ENCODE peak calls at places on chromosomes 3 and 15, in nine cellular contexts. K is fibroblast of the aortic adventitia, H is BJ, Y is hepatocyte, D is heart left ventricle, J is cardiac muscle cell, R is RWPE1, A is neural crest cell, M is choroid plexus epithelial cell. V is an unnamed sample.

GRCh38 chr15:77665530-77666295 is 33.0 kb upstream of the LINGO1 start:
- DNase-seq in M (no peak), R (no peak), K (no peak), J (no peak), H (no peak), A (no peak), Y (no peak), D (no peak), V (no peak)

GRCh38 chr3:152968388-152969024 is 133.6 kb downstream of the P2RY1 start:
- DNase-seq in Y (no peak), J (peak), M (peak), D (no peak), A (no peak), R (peak), H (no peak), K (peak), V (no peak)

GRCh38 chr3:46427929-46428833 is 21.1 kb downstream of the CCRL2 start:
- DNase-seq in J (no peak), R (no peak), K (peak), M (no peak), D (no peak), Y (peak), H (no peak), A (no peak), V (no peak)

GRCh38 chr3:177916461-177916860 is 619.8 kb upstream of the KCNMB2 start:
- DNase-seq in R (no peak), H (no peak), K (no peak), M (no peak), Y (no peak), D (no peak), A (no peak), J (no peak), V (no peak)

GRCh38 chr3:78368576-78369345 is 1328.9 kb downstream of the ROBO2 start:
- DNase-seq in K (no peak), R (no peak), A (no peak), H (no peak), M (no peak), D (no peak), Y (no peak), J (peak), V (no peak)

GRCh38 chr3:12708584-12709192 is 44.8 kb upstream of the RAF1 start:
- DNase-seq in K (peak), J (peak), Y (peak), A (no peak), R (peak), D (no peak), H (peak), M (peak), V (peak)

GRCh38 chr3:111827871-111828270 is 31.2 kb upstream of the PHLDB2 start:
- DNase-seq in H (no peak), J (no peak), K (no peak), M (no peak), Y (no peak), D (no peak), A (no peak), R (no peak), V (no peak)

GRCh38 chr15:100770781-100771584 is 108.6 kb upstream of the ALDH1A3 start:
- DNase-seq in H (no peak), A (no peak), D (no peak), R (no peak), Y (no peak), J (no peak), K (no peak), M (no peak), V (no peak)

GRCh38 chr15:95559875-95560394 is 770.6 kb upstream of the NR2F2 start:
- DNase-seq in A (no peak), J (peak), K (peak), M (peak), R (peak), Y (peak), H (peak), D (no peak), V (peak)

GRCh38 chr3:49723301-49723630 is 485 bp downstream of the GMPPB start:
- DNase-seq in J (peak), H (no peak), K (peak), R (no peak), Y (peak), M (peak), A (no peak), D (no peak), V (peak)

GRCh38 chr3:56795807-56796185 is 6.0 kb downstream of the ARHGEF3 start:
- DNase-seq in J (no peak), D (no peak), K (no peak), R (no peak), M (no peak), A (no peak), H (no peak), Y (no peak), V (no peak)

GRCh38 chr3:23601020-23601822 is 204.5 kb upstream of the UBE2E1 start:
- DNase-seq in M (peak), K (peak), Y (no peak), R (no peak), J (no peak), H (no peak), D (no peak), A (no peak), V (no peak)

GRCh38 chr15:67080118-67080899 is 14.9 kb downstream of the SMAD3 start:
- DNase-seq in D (peak), M (peak), J (peak), Y (no peak), R (no peak), A (no peak), K (peak), H (peak), V (peak)

GRCh38 chr3:120850326-120851295 is 57.4 kb upstream of the STXBP5L start:
- DNase-seq in D (no peak), M (no peak), Y (no peak), A (no peak), J (no peak), K (peak), H (no peak), R (no peak), V (peak)

GRCh38 chr15:73318463-73319351 is 50.1 kb downstream of the HCN4 start:
- DNase-seq in D (no peak), R (no peak), A (peak), K (no peak), J (peak), Y (no peak), M (peak), H (no peak), V (no peak)

GRCh38 chr3:59451800-59452741 is 402.2 kb upstream of the CFAP20DC start:
- DNase-seq in R (no peak), Y (no peak), J (no peak), M (no peak), K (no peak), D (no peak), H (no peak), A (no peak), V (no peak)

GRCh38 chr3:134212898-134213665 is 37.6 kb downstream of the RYK start:
- DNase-seq in D (peak), J (peak), K (peak), R (peak), Y (peak), H (no peak), A (peak), M (peak), V (peak)

GRCh38 chr3:101154386-101154785 is 161.2 kb upstream of the ABI3BP start:
- DNase-seq in Y (no peak), K (no peak), J (no peak), A (no peak), D (no peak), R (no peak), M (peak), H (no peak), V (no peak)

GRCh38 chr3:27659279-27660021 is 62.7 kb downstream of the EOMES start:
- DNase-seq in A (peak), K (peak), D (peak), H (no peak), Y (peak), M (peak), J (peak), R (peak), V (peak)

GRCh38 chr3:157920804-157921203 is 185.4 kb downstream of the SHOX2 start:
- DNase-seq in D (no peak), Y (no peak), R (no peak), H (no peak), J (no peak), K (no peak), M (no peak), A (no peak), V (no peak)

GRCh38 chr3:57161915-57162314 is 3.2 kb downstream of the IL17RD start:
- DNase-seq in A (no peak), M (no peak), H (no peak), K (no peak), D (no peak), J (no peak), Y (no peak), R (no peak), V (no peak)

GRCh38 chr15:50210462-50211264 is 28.7 kb downstream of the SLC27A2 start:
- DNase-seq in Y (peak), J (no peak), R (no peak), M (no peak), K (no peak), H (no peak), A (no peak), D (no peak), V (no peak)
- TF ChIP-seq CTCF in Y (no peak), J (no peak), R (no peak), M (no peak), K (no peak), H (no peak), A (no peak), D (no peak), V (no peak)

GRCh38 chr3:65548848-65549625 is 489.7 kb downstream of the MAGI1 start:
- DNase-seq in R (no peak), K (no peak), J (no peak), A (peak), D (peak), M (no peak), Y (peak), H (no peak), V (no peak)

GRCh38 chr3:65549626-65549959 is 489.1 kb downstream of the MAGI1 start:
- DNase-seq in J (no peak), D (no peak), Y (no peak), R (no peak), H (no peak), A (no peak), K (no peak), M (no peak), V (no peak)

GRCh38 chr3:65545429-65545828 is 493.3 kb downstream of the MAGI1 start:
- DNase-seq in H (no peak), Y (no peak), R (no peak), J (peak), A (no peak), D (no peak), K (peak), M (peak), V (peak)

GRCh38 chr3:65551945-65552344 is 486.8 kb downstream of the MAGI1 start:
- DNase-seq in H (no peak), Y (no peak), J (no peak), M (no peak), D (no peak), R (no peak), A (no peak), K (no peak), V (no peak)

DNA sequence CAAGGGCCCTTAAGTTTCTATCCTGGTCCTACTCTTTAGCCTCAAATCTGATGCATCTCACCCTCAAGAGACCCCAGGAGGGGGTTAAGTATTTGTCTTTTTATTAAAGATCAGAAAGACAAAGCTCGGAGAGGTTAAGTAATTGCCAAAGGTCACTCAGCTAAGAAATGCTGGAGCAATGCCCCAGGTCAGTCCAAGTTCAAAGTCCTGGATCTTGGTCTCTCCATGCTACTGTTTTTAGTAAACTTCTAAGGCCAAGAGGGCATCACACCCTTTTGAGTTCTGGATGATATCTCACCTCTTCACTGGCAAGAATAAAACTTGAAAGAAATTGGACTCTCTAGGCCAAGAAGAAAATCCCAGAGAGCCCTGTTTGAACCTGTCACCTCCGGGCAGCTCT is 488.6 kb downstream of the MAGI1 start:
- DNase-seq in K (no peak), R (no peak), Y (no peak), J (no peak), M (no peak), A (no peak), D (no peak), H (no peak), V (no peak)
- TF ChIP-seq CTCF in K (no peak), R (no peak), Y (no peak), J (no peak), M (no peak), A (no peak), D (no peak), H (no peak), V (no peak)

DNA sequence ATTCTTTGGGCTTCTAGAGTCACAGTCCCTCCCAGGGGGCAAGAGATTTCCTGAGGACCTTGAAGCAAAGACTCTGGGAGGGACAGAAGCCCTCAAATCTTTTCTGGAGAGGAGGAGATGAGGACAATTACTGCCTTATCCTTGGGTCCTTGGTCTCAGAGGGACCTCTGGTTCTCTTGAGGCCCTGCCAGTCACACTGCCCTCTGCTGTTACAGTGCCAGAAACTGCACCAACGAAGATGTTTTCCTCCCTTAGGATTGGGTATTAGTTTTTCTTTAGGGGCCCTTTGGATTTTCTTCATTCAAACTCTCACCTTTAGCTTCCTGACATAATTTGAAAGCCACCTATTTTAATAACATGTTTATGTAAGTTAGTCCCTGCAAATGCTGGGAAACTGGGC is 58.2 kb upstream of the SCN5A start:
- DNase-seq in Y (peak), M (peak), R (peak), H (no peak), K (no peak), D (no peak), A (no peak), J (no peak), V (no peak)
- TF ChIP-seq CTCF in Y (peak), M (peak), R (no peak), H (peak), K (peak), D (no peak), A (peak), J (peak), V (peak)

GRCh38 chr3:193452338-193452737 is 73.8 kb upstream of the ATP13A5 start:
- DNase-seq in Y (no peak), K (no peak), A (no peak), R (peak), D (no peak), J (no peak), M (peak), H (no peak), V (no peak)
- TF ChIP-seq CTCF in Y (peak), K (peak), A (peak), R (no peak), D (peak), J (no peak), M (peak), H (peak), V (peak)

DNA sequence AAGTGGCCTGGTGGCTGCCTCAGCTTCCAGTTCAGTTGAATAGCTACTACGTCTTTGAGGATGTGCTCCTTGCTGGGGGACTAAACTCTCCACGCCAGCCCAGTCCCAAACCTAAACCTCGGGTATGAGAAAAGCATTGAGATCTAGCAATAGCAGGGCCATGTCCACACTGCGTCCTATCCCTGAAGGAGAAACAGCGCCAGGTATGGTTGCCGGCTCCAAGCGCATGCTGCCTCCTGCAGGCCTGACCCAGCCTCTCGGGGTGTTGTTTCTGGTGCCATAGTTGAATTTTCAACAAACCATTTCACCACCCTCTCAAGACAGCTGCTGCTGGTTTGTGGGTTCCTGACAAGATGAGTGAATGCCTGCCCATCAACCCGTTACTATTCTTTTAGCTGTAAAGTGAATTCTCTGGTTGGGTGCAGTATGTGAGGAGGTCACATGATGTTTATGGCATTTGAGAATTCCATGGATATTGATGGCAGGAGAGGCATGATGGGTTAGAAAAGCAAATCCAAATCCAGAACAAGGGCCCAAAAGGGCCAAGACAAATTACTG is 13.0 kb upstream of the SLC28A1 start:
- DNase-seq in D (no peak), Y (no peak), M (no peak), K (no peak), R (no peak), J (no peak), A (no peak), H (no peak), V (no peak)
- TF ChIP-seq CTCF in D (no peak), Y (no peak), M (peak), K (no peak), R (no peak), J (no peak), A (no peak), H (no peak), V (no peak)

GRCh38 chr15:48469271-48469670 is 138.0 kb downstream of the DUT start:
- DNase-seq in R (no peak), A (no peak), M (peak), K (peak), D (no peak), H (no peak), Y (no peak), J (peak), V (no peak)

GRCh38 chr15:48467801-48468200 is 136.6 kb downstream of the DUT start:
- DNase-seq in A (no peak), M (peak), Y (no peak), J (no peak), H (no peak), R (no peak), D (no peak), K (no peak), V (no peak)

GRCh38 chr15:48471073-48471472 is 139.8 kb downstream of the DUT start:
- DNase-seq in D (no peak), H (no peak), A (no peak), K (no peak), R (no peak), M (no peak), J (no peak), Y (no peak), V (no peak)

GRCh38 chr15:48470096-48470495 is 138.9 kb downstream of the DUT start:
- DNase-seq in D (no peak), J (no peak), Y (no peak), H (no peak), K (no peak), A (no peak), R (no peak), M (peak), V (no peak)

GRCh38 chr15:48469681-48470080 is 138.5 kb downstream of the DUT start:
- DNase-seq in J (no peak), Y (no peak), H (no peak), A (no peak), D (no peak), K (no peak), R (no peak), M (peak), V (no peak)
- TF ChIP-seq CTCF in J (no peak), Y (no peak), H (no peak), A (no peak), D (no peak), K (no peak), R (no peak), M (no peak), V (no peak)

GRCh38 chr3:194040501-194041273 is 95.3 kb upstream of the HES1 start:
- DNase-seq in A (no peak), K (no peak), M (no peak), R (no peak), D (no peak), H (no peak), J (no peak), Y (no peak), V (no peak)
- TF ChIP-seq CTCF in A (no peak), K (no peak), M (no peak), R (no peak), D (no peak), H (no peak), J (no peak), Y (no peak), V (no peak)